ENCODE peak calls at places on chromosomes 1 and 21, in nine cellular contexts. Q is effector CD8-positive, alpha-beta T cell; O is DND-41; R is Peyer's patch; Y is PC-9; N is T47D; X is NCI-H1694 treated with DMSO at 0.1 percent for 48 hours; V is progenitor cell of endocrine pancreas; J is brain microvascular endothelial cell. T is an unnamed sample.

GRCh38 chr1:59027176-59027575 is 243.3 kb upstream of the JUN start:
- DNase-seq in Q (no peak), O (no peak), R (no peak), Y (no peak), N (no peak), X (no peak), V (no peak), J (no peak), T (no peak)

GRCh38 chr21:22711636-22712035 is 1713.4 kb downstream of the NCAM2 start:
- DNase-seq in Q (no peak), O (no peak), R (no peak), Y (no peak), N (no peak), X (no peak), V (no peak), J (no peak), T (no peak)

GRCh38 chr1:12231276-12231595 is 1.4 kb downstream of the VPS13D start:
- DNase-seq in Q (no peak), O (no peak), R (no peak), Y (peak), N (no peak), X (no peak), V (no peak), J (no peak), T (no peak)

GRCh38 chr1:246170574-246171261 is 336.4 kb downstream of the SMYD3 start:
- DNase-seq in Q (no peak), O (no peak), R (no peak), Y (no peak), N (no peak), X (no peak), V (no peak), J (no peak), T (no peak)

GRCh38 chr21:33734326-33734725 is 92.0 kb downstream of the ITSN1 start:
- DNase-seq in Q (no peak), O (no peak), R (no peak), Y (no peak), N (no peak), X (no peak), V (no peak), J (no peak), T (no peak)

GRCh38 chr1:201022824-201023516 is 544 bp downstream of the KIF21B start:
- DNase-seq in Q (no peak), O (peak), R (peak), Y (peak), N (no peak), X (no peak), V (peak), J (no peak), T (no peak)

GRCh38 chr1:36922071-36922470 is 112.2 kb downstream of the GRIK3 start:
- DNase-seq in Q (no peak), O (no peak), R (no peak), Y (no peak), N (no peak), X (no peak), V (no peak), J (no peak), T (no peak)

GRCh38 chr1:235776396-235776795 is 90.3 kb downstream of the LYST start:
- DNase-seq in Q (no peak), O (no peak), R (no peak), Y (no peak), N (no peak), X (no peak), V (no peak), J (no peak), T (no peak)

GRCh38 chr1:156379420-156380165 is 10.6 kb downstream of the RHBG start:
- DNase-seq in Q (no peak), O (no peak), R (no peak), Y (no peak), N (peak), X (peak), V (no peak), J (no peak), T (peak)

GRCh38 chr1:18480315-18481189 is at the start of gene KLHDC7A:
- DNase-seq in Q (no peak), O (no peak), R (no peak), Y (peak), N (peak), X (no peak), V (peak), J (no peak), T (peak)

GRCh38 chr21:42350271-42350885 is 416 bp downstream of the TFF2 start:
- DNase-seq in Q (no peak), O (no peak), R (no peak), Y (no peak), N (no peak), X (no peak), V (no peak), J (no peak), T (no peak)

GRCh38 chr1:183956559-183957188 is 80.9 kb downstream of the COLGALT2 start:
- DNase-seq in Q (no peak), O (peak), R (peak), Y (peak), N (no peak), X (no peak), V (no peak), J (peak), T (no peak)

GRCh38 chr1:109931189-109931672 is 20.6 kb downstream of the CSF1 start:
- DNase-seq in Q (no peak), O (no peak), R (no peak), Y (peak), N (peak), X (no peak), V (peak), J (peak), T (peak)

GRCh38 chr21:41316641-41317392 is at the start of gene FAM3B:
- DNase-seq in Q (no peak), O (no peak), R (no peak), Y (no peak), N (no peak), X (no peak), V (peak), J (no peak), T (peak)

GRCh38 chr1:157978547-157979403 is 14.7 kb upstream of the KIRREL1 start:
- DNase-seq in Q (no peak), O (no peak), R (no peak), Y (no peak), N (no peak), X (no peak), V (no peak), J (no peak), T (no peak)

GRCh38 chr1:70509996-70510876 is 99.2 kb downstream of the CTH start:
- DNase-seq in Q (no peak), O (no peak), R (no peak), Y (peak), N (peak), X (peak), V (no peak), J (peak), T (no peak)

GRCh38 chr1:60942291-60942690 is 140.1 kb upstream of the NFIA start:
- DNase-seq in Q (no peak), O (no peak), R (no peak), Y (peak), N (peak), X (no peak), V (no peak), J (no peak), T (no peak)

GRCh38 chr1:5734414-5734813 is 257.8 kb downstream of the NPHP4 start:
- DNase-seq in Q (no peak), O (no peak), R (no peak), Y (no peak), N (no peak), X (no peak), V (no peak), J (no peak), T (peak)

GRCh38 chr1:118650084-118650807 is 337.9 kb downstream of the TBX15 start:
- DNase-seq in Q (no peak), O (no peak), R (no peak), Y (no peak), N (no peak), X (no peak), V (no peak), J (no peak), T (no peak)

GRCh38 chr1:16302709-16303627 is 49.3 kb downstream of the FBXO42 start:
- DNase-seq in Q (no peak), O (no peak), R (no peak), Y (no peak), N (no peak), X (no peak), V (no peak), J (no peak), T (no peak)

GRCh38 chr1:232629250-232630046 is 485 bp downstream of the SIPA1L2 start:
- DNase-seq in Q (no peak), O (peak), R (no peak), Y (no peak), N (peak), X (peak), V (peak), J (no peak), T (peak)